ENCODE peak calls at places on chromosome 21, in six cellular contexts. P, T, W, U, M and N are unnamed samples.

GRCh38 chr21:37568916-37569315 is 202.3 kb downstream of the DYRK1A start:
- DNase-seq in P (no peak), T (no peak), W (no peak), U (no peak), M (no peak), N (no peak)

GRCh38 chr21:29181799-29182470 is 51.5 kb downstream of the MAP3K7CL start:
- DNase-seq in P (peak), T (peak), W (peak), U (no peak), M (peak), N (no peak)

GRCh38 chr21:45847870-45848269 is 133.7 kb upstream of the COL6A1 start:
- DNase-seq in P (no peak), T (no peak), W (no peak), U (no peak), M (no peak), N (no peak)

GRCh38 chr21:33825898-33826297 is 89.7 kb downstream of the ATP5PO start:
- DNase-seq in P (peak), T (no peak), W (no peak), U (no peak), M (peak), N (no peak)

GRCh38 chr21:16427587-16428087 is 697.9 kb downstream of the USP25 start:
- DNase-seq in P (no peak), T (no peak), W (no peak), U (no peak), M (no peak), N (no peak)

GRCh38 chr21:28899744-28900143 is 92.9 kb downstream of the LTN1 start:
- DNase-seq in P (peak), T (peak), W (peak), U (no peak), M (peak), N (no peak)

GRCh38 chr21:33451634-33452071 is 28.1 kb downstream of the TMEM50B start:
- DNase-seq in P (peak), T (no peak), W (peak), U (no peak), M (peak), N (no peak)

GRCh38 chr21:15506086-15506485 is 223.7 kb upstream of the USP25 start:
- DNase-seq in P (no peak), T (no peak), W (peak), U (no peak), M (no peak), N (no peak)

GRCh38 chr21:33828577-33828976 is 87.0 kb downstream of the ATP5PO start:
- DNase-seq in P (no peak), T (no peak), W (no peak), U (no peak), M (no peak), N (no peak)

GRCh38 chr21:36164427-36164784 is 7.8 kb downstream of the DOP1B start:
- DNase-seq in P (peak), T (no peak), W (no peak), U (no peak), M (no peak), N (no peak)

GRCh38 chr21:25881524-25882376 is 147.0 kb downstream of the GABPA start:
- DNase-seq in P (peak), T (no peak), W (peak), U (peak), M (peak), N (peak)

GRCh38 chr21:17708541-17709265 is 96.0 kb upstream of the BTG3 start:
- DNase-seq in P (no peak), T (no peak), W (no peak), U (no peak), M (peak), N (no peak)

GRCh38 chr21:36848875-36849274 is 117.6 kb downstream of the HLCS start:
- DNase-seq in P (no peak), T (no peak), W (no peak), U (no peak), M (no peak), N (no peak)

GRCh38 chr21:33299181-33299752 is 25.5 kb upstream of the IFNAR1 start:
- DNase-seq in P (no peak), T (no peak), W (peak), U (no peak), M (no peak), N (peak)

GRCh38 chr21:46307625-46308024 is 16.0 kb downstream of the C21orf58 start:
- DNase-seq in P (no peak), T (no peak), W (peak), U (no peak), M (no peak), N (no peak)

GRCh38 chr21:17793675-17794123 is 25.5 kb downstream of the C21orf91 start:
- DNase-seq in P (peak), T (no peak), W (no peak), U (no peak), M (peak), N (no peak)

GRCh38 chr21:23853796-23854379 is 1753.4 kb downstream of the MRPL39 start:
- DNase-seq in P (peak), T (no peak), W (peak), U (peak), M (peak), N (no peak)

DNA sequence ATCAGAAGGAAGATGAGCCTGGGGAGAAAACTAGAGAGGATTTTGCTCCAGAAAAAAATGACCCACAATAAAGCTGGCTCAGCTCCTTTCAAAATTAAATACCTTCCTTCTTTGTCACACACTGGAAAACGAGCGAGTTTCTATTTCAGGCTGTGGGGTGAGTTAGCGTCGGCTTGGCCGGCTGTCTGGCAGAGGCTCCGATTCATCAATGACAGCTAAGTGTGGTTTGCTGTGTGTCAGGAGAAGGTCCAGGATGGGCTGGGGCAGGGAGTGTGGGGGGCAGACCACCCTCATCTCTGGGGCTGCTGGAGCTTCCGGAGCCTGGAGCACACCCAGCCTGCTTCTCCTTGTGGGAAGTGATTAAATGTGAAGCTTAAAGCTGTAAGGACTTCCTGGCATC is 120.2 kb downstream of the ETS2 start:
- DNase-seq in P (peak), T (peak), W (peak), U (no peak), M (peak), N (no peak)
- H3K4me3 ChIP-seq in P (peak), T (no peak), W (peak), U (no peak), M (no peak), N (no peak)

GRCh38 chr21:42406201-42406601 is 2.5 kb downstream of the UBASH3A start:
- DNase-seq in P (no peak), T (no peak), W (no peak), U (no peak), M (no peak), N (no peak)

GRCh38 chr21:42406846-42407245 is 3.1 kb downstream of the UBASH3A start:
- DNase-seq in P (no peak), T (no peak), W (no peak), U (no peak), M (no peak), N (no peak)

GRCh38 chr21:42405064-42406059 is 1.7 kb downstream of the UBASH3A start:
- DNase-seq in P (no peak), T (no peak), W (no peak), U (no peak), M (no peak), N (no peak)

GRCh38 chr21:42403611-42404231 is at the start of gene UBASH3A:
- DNase-seq in P (no peak), T (no peak), W (peak), U (no peak), M (no peak), N (no peak)

GRCh38 chr21:42404534-42404933 is 832 bp downstream of the UBASH3A start:
- DNase-seq in P (no peak), T (no peak), W (no peak), U (no peak), M (no peak), N (no peak)
- H3K4me3 ChIP-seq in P (no peak), T (no peak), W (no peak), U (no peak), M (no peak), N (no peak)

GRCh38 chr21:44791246-44791645 is 10.4 kb downstream of the UBE2G2 start:
- DNase-seq in P (no peak), T (no peak), W (no peak), U (no peak), M (no peak), N (no peak)
- H3K4me3 ChIP-seq in P (no peak), T (no peak), W (no peak), U (no peak), M (no peak), N (no peak)

DNA sequence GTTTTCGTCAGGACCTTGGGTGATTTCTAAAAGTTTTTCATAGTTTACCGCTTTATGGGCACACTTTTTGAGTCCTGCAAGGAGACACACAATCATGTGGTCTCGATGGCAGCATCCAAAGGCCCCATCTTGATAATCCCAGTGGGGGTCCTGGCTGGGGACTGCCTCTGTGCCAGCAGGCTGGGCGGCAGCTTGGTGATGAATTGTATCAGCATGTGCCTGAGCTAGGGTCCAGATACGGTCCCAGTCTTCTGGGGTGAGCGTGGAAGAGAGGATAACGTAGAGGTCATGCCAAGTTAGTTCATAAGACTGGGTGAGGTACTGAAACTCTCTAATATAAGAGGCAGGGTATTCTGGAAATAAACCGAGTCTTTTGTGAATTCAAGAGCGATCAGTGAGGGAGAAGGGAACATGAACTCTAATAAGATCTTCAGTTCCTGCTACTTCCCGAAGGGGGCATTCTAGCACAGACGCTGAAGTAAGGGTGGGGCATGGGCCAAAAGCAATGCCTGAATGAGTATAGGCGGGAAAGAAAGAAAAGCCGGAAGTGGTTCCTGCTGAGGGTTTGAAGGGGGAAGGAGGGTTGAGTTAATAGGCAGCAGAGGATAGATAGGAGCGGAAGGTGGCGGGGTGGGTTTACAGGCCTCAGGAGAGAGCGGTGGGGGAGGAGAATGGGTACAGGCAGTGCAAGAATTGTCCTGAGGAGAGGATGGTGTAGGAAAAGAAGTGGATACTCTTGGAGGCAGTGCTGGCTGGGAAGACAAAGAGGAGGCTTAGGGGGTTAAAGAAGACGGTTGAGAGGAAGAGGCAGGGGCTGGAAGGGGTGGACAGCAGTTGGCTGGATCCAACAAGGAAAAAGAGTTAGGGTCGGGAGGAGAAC is 1.6 kb downstream of the ERVH48-1 start:
- DNase-seq in P (peak), T (peak), W (peak), U (peak), M (peak), N (peak)
- H3K4me3 ChIP-seq in P (peak), T (peak), W (no peak), U (no peak), M (no peak), N (no peak)

DNA sequence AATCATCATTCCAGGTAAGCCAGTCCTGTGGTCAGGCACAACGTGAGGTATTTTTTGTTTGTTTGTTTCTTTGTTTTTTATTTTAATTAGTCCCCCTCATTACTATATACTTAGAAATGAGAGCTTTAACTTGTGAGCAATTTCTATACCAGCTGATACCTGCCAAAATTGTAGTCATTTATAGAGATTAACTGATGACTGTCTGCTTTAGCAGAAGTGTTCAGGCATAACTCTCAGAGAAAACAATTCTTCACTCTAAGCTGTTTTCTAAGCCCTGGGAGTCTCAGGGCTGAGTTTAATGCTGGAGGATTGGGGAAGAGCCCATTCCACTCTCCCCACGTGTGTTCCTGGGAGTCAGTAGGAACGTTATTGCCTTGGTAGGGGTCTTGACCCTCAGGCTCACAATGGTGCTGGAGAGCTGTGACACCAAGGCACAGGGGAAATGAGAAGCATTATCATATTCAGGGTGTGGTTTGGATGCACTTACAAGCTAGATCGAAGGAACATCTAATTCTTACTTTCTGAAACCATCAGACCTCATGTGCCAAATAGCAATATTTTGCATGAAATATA is 168.2 kb downstream of the CLIC6 start:
- DNase-seq in P (peak), T (no peak), W (no peak), U (no peak), M (no peak), N (no peak)
- H3K4me3 ChIP-seq in P (peak), T (peak), W (peak), U (no peak), M (peak), N (no peak)

GRCh38 chr21:42219606-42220137 is 732 bp downstream of the ABCG1 start:
- DNase-seq in P (no peak), T (no peak), W (no peak), U (no peak), M (no peak), N (no peak)
- H3K4me3 ChIP-seq in P (peak), T (peak), W (peak), U (no peak), M (peak), N (peak)